ENCODE peak calls at places on chromosomes 12 and 14, in five cellular contexts. J is nephron progenitor cell, C is astrocyte of the spinal cord, K is IMR-90, A is hepatic stellate cell. Y is an unnamed sample.
A peak's percentile ranks its signal among the peaks of the same experiment; 100 is the strongest.

GRCh38 chr12:52821071-52821730 is 7.3 kb upstream of the KRT4 start:
- DNase-seq in C (no peak), J (no peak), K (no peak), A (no peak), Y (no peak)

GRCh38 chr14:63852271-63852816 is 460 bp upstream of the SYNE2 start:
- DNase-seq in K (peak; percentile 20), A (no peak), C (peak; percentile 46), J (no peak), Y (no peak)

GRCh38 chr12:47085815-47086252 is 6.1 kb upstream of the AMIGO2 start:
- DNase-seq in C (peak; percentile 80), K (peak; percentile 77), A (peak; percentile 25), J (no peak), Y (no peak)

GRCh38 chr12:131860472-131861260 is 32.5 kb downstream of the MMP17 start:
- DNase-seq in J (no peak), K (peak; percentile 57), C (peak; percentile 59), A (peak; percentile 84), Y (no peak)

GRCh38 chr12:46385439-46385838 is 12.9 kb upstream of the SLC38A2 start:
- DNase-seq in J (no peak), C (peak; percentile 15), K (no peak), A (no peak), Y (no peak)

GRCh38 chr14:31122098-31122611 is 85.4 kb downstream of the HECTD1 start:
- DNase-seq in C (peak; percentile 9), A (no peak), K (peak; percentile 23), J (no peak), Y (no peak)

GRCh38 chr12:44286336-44286735 is 450.5 kb downstream of the TMEM117 start:
- DNase-seq in J (no peak), K (peak; percentile 35), C (peak; percentile 35), A (no peak), Y (no peak)

GRCh38 chr12:54222609-54223008 is 33.8 kb upstream of the SMUG1 start:
- DNase-seq in A (peak; percentile 86), K (peak; percentile 98), J (no peak), C (peak; percentile 93), Y (no peak)

GRCh38 chr12:94973202-94973601 is 30.3 kb downstream of the NDUFA12 start:
- DNase-seq in J (no peak), K (peak; percentile 94), A (no peak), C (no peak), Y (no peak)

GRCh38 chr14:100065942-100066574 is 836 bp downstream of the EVL start:
- DNase-seq in C (no peak), K (no peak), A (no peak), J (no peak), Y (no peak)

GRCh38 chr12:26088999-26089398 is 35.8 kb downstream of the BHLHE41 start:
- DNase-seq in K (peak; percentile 13), C (no peak), A (no peak), J (no peak), Y (no peak)

GRCh38 chr12:5200276-5201087 is 156.8 kb downstream of the KCNA5 start:
- DNase-seq in C (no peak), A (peak; percentile 35), J (peak; percentile 88), K (peak; percentile 28), Y (peak; percentile 26)

GRCh38 chr12:128853321-128854197 is at the start of gene GLT1D1:
- DNase-seq in J (peak; percentile 67), K (no peak), A (no peak), C (no peak), Y (peak; percentile 43)

GRCh38 chr12:81207173-81207572 is 129.3 kb downstream of the ACSS3 start:
- DNase-seq in J (no peak), A (no peak), C (no peak), K (no peak), Y (no peak)

GRCh38 chr14:29671034-29671433 is 256.6 kb downstream of the PRKD1 start:
- DNase-seq in C (peak; percentile 61), J (no peak), K (peak; percentile 26), A (no peak), Y (no peak)

GRCh38 chr12:46382425-46382973 is 9.9 kb upstream of the SLC38A2 start:
- DNase-seq in C (peak; percentile 70), J (no peak), A (no peak), K (no peak), Y (no peak)